ENCODE peak calls at places on chromosomes 6 and 20, in five cellular contexts. P is AG20443, R is anterior cingulate cortex, W is aorta, J is NCI-H524 treated with DMSO at 0.1 percent for 48 hours. Q is an unnamed sample.

GRCh38 chr6:26217714-26218075 is 130.5 kb downstream of the HFE start:
- DNase-seq in P (no peak), R (no peak), W (no peak), J (no peak), Q (no peak)

GRCh38 chr6:75755704-75756103 is 6.7 kb downstream of the MYO6 start:
- DNase-seq in P (no peak), R (no peak), W (no peak), J (no peak), Q (no peak)

GRCh38 chr6:118320652-118321051 is 227.4 kb upstream of the PLN start:
- DNase-seq in P (no peak), R (no peak), W (no peak), J (no peak), Q (no peak)

GRCh38 chr6:159107451-159108260 is 61.5 kb upstream of the FNDC1 start:
- DNase-seq in P (no peak), R (no peak), W (no peak), J (no peak), Q (no peak)

GRCh38 chr6:140811642-140812041 is 1321.1 kb upstream of the GJE1 start:
- DNase-seq in P (no peak), R (no peak), W (no peak), J (no peak), Q (no peak)

GRCh38 chr6:138012682-138013081 is 94.5 kb downstream of the PERP start:
- DNase-seq in P (no peak), R (no peak), W (no peak), J (no peak), Q (no peak)

GRCh38 chr6:162055365-162055764 is 672.2 kb downstream of the PRKN start:
- DNase-seq in P (no peak), R (no peak), W (no peak), J (no peak), Q (no peak)

GRCh38 chr6:148559848-148560433 is 186.9 kb upstream of the UST start:
- DNase-seq in P (peak; percentile 89), R (peak; percentile 82), W (peak; percentile 83), J (peak; percentile 17), Q (peak; percentile 81)

GRCh38 chr20:53643031-53643832 is 49.6 kb upstream of the ZNF217 start:
- DNase-seq in P (peak; percentile 83), R (no peak), W (no peak), J (no peak), Q (peak; percentile 59)

GRCh38 chr20:44209691-44210421 is 715 bp downstream of the OSER1 start:
- DNase-seq in P (peak; percentile 22), R (no peak), W (no peak), J (no peak), Q (no peak)

GRCh38 chr6:73798592-73798991 is 102.6 kb downstream of the CD109 start:
- DNase-seq in P (peak; percentile 87), R (no peak), W (peak; percentile 46), J (no peak), Q (no peak)